ENCODE peak calls at places on chromosomes 13 and 19, in six cellular contexts. A, G, D, M, C and E are unnamed samples.

GRCh38 chr13:60944016-60944415 is 471.6 kb downstream of the PCDH20 start:
- DNase-seq in A (no peak), G (no peak), D (no peak), M (no peak), C (no peak), E (no peak)

GRCh38 chr13:102642475-102642874 is 45.7 kb downstream of the TPP2 start:
- DNase-seq in A (no peak), G (no peak), D (no peak), M (no peak), C (no peak), E (no peak)

GRCh38 chr13:42066542-42066941 is 18.1 kb downstream of the DGKH start:
- DNase-seq in A (peak), G (no peak), D (peak), M (peak), C (no peak), E (no peak)

GRCh38 chr19:3690551-3691371 is 9.5 kb downstream of the PIP5K1C start:
- DNase-seq in A (no peak), G (no peak), D (no peak), M (no peak), C (no peak), E (no peak)

GRCh38 chr19:16541526-16542044 is 652 bp downstream of the CHERP start:
- DNase-seq in A (peak), G (no peak), D (no peak), M (no peak), C (no peak), E (no peak)

GRCh38 chr19:14661372-14661924 is 13.2 kb downstream of the ADGRE3 start:
- DNase-seq in A (no peak), G (no peak), D (no peak), M (no peak), C (no peak), E (no peak)

GRCh38 chr13:25232937-25233515 is 54.3 kb downstream of the MTMR6 start:
- DNase-seq in A (peak), G (no peak), D (peak), M (no peak), C (no peak), E (no peak)

GRCh38 chr13:41222259-41222852 is 28.0 kb upstream of the KBTBD7 start:
- DNase-seq in A (peak), G (peak), D (peak), M (peak), C (peak), E (peak)

GRCh38 chr13:26029581-26030136 is 22.2 kb downstream of the SHISA2 start:
- DNase-seq in A (no peak), G (no peak), D (no peak), M (no peak), C (peak), E (no peak)

GRCh38 chr13:68944272-68944671 is 1163.4 kb upstream of the ATXN8OS start:
- DNase-seq in A (no peak), G (no peak), D (no peak), M (no peak), C (no peak), E (no peak)

GRCh38 chr13:87498681-87499080 is 172.5 kb upstream of the SLITRK5 start:
- DNase-seq in A (peak), G (no peak), D (peak), M (no peak), C (no peak), E (peak)

GRCh38 chr13:96511587-96511986 is 421.7 kb downstream of the HS6ST3 start:
- DNase-seq in A (no peak), G (no peak), D (no peak), M (no peak), C (no peak), E (no peak)
- H3K14ac ChIP-seq in A (no peak), G (no peak), D (no peak), M (no peak), C (no peak), E (no peak)

DNA sequence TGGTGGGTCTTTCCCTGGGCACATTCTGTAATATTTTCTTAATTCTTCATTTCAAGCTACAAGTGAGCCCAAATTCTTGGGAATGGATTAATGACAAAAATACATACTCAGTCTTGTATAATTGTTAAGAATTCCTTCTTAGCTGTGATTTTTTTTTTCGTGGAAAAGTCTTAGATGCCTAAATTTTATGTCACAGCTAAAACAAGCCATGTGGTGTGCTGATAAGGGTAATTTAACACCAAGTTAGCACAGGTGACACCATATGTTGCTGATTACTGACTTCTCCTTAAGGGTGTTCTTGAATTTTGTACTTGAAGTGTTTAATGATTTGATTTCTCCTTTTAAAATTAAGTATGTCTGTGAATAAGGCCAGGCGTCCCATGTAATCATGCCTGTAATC is 29.3 kb downstream of the WDFY2 start:
- DNase-seq in A (no peak), G (no peak), D (no peak), M (no peak), C (no peak), E (no peak)
- H3K14ac ChIP-seq in A (no peak), G (no peak), D (no peak), M (no peak), C (no peak), E (no peak)

DNA sequence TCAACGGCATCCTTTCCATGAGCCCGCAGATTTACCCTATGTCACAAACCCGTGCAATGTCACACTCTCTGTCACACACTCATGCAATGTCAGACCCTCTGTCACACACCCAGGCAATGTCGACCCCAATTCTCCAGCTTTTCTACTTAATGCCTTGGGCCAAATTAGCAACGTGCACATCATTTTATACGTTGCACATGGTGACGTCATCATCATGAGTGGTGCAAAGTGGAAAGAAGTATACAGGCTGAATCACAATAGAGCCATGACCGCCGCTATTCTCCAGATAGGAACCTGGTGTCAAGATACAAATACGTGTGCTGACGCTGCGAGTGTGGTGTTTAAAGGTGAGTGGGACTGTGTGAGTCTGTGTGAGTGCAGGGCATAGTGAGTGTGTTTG is 21.7 kb upstream of the ZNF845 start:
- DNase-seq in A (no peak), G (no peak), D (no peak), M (no peak), C (no peak), E (no peak)
- H3K14ac ChIP-seq in A (no peak), G (no peak), D (no peak), M (no peak), C (no peak), E (no peak)

DNA sequence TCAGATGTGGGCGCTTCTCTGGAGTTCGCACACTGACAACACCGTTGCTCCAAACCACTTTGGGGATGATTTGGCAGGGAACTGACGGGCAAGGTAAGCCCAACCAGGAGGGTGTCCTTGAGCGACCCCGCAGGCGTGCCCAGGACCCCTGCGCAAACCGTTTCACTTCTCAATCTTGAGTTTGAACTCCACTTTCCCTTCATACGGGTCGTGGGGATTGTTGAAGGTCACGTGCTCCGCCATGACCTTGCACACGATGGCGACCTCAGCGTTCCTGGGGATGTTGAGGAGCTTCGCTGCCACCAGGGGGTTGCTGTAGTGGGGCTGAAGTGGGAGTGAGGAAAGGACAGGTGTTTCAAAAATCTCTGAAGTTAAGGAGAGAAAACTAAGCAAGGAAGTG is 8.8 kb downstream of the ATP4B start:
- DNase-seq in A (no peak), G (no peak), D (no peak), M (no peak), C (no peak), E (no peak)
- H3K14ac ChIP-seq in A (no peak), G (no peak), D (no peak), M (no peak), C (no peak), E (no peak)

DNA sequence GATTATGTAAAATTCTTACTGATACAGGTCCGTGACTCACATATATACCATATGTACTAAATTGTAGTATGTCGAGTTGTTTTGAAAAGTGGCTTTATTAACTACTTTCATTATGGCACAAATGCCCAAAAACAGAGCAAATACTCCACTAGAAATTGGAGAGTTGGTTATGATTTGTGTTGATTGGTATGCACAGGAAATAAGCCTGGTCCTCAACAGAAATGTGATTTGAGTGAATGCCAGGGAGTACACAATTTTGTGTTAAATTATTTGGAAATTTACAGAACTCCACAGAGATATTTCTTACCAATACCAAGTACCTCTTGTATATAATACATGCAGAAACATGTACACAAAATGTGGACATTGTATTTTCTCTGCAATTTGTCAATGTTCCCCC is 676.7 kb downstream of the PCDH9 start:
- DNase-seq in A (peak), G (no peak), D (no peak), M (no peak), C (no peak), E (no peak)
- H3K14ac ChIP-seq in A (no peak), G (no peak), D (no peak), M (no peak), C (no peak), E (no peak)